ENCODE peak calls at places on chromosomes 2 and 18, in eight cellular contexts. D, U, J, W, Z, N, K and B are unnamed samples.
A peak's percentile ranks its signal among the peaks of the same experiment; 100 is the strongest.

GRCh38 chr2:234611209-234611608 is 114.3 kb upstream of the ARL4C start:
- DNase-seq in D (no peak), U (no peak), J (no peak), W (no peak), Z (peak; percentile 28), N (no peak), K (peak; percentile 10), B (no peak)

GRCh38 chr2:16725549-16725948 is 59.9 kb upstream of the CYRIA start:
- DNase-seq in D (no peak), U (no peak), J (no peak), W (no peak), Z (no peak), N (no peak), K (peak; percentile 17), B (no peak)

GRCh38 chr2:64485961-64486360 is 32.0 kb downstream of the LGALSL start:
- DNase-seq in D (no peak), U (no peak), J (peak; percentile 26), W (no peak), Z (peak; percentile 75), N (no peak), K (peak; percentile 17), B (no peak)

GRCh38 chr2:189018636-189019035 is 44.5 kb downstream of the COL3A1 start:
- DNase-seq in D (no peak), U (no peak), J (no peak), W (no peak), Z (peak; percentile 65), N (no peak), K (no peak), B (no peak)

GRCh38 chr18:44896817-44897216 is 216.1 kb downstream of the SETBP1 start:
- DNase-seq in D (no peak), U (no peak), J (no peak), W (no peak), Z (no peak), N (no peak), K (no peak), B (no peak)

GRCh38 chr2:240397924-240398611 is 37.4 kb upstream of the GPC1 start:
- DNase-seq in D (no peak), U (no peak), J (no peak), W (no peak), Z (no peak), N (no peak), K (peak; percentile 47), B (no peak)

GRCh38 chr2:152186257-152186656 is 10.7 kb upstream of the STAM2 start:
- DNase-seq in D (no peak), U (peak; percentile 56), J (no peak), W (no peak), Z (peak; percentile 30), N (no peak), K (peak; percentile 62), B (no peak)

GRCh38 chr18:3652380-3653262 is 202.6 kb downstream of the TGIF1 start:
- DNase-seq in D (no peak), U (peak; percentile 87), J (peak; percentile 28), W (no peak), Z (peak; percentile 94), N (no peak), K (peak; percentile 99), B (no peak)

GRCh38 chr2:226185613-226186211 is 613.9 kb downstream of the IRS1 start:
- DNase-seq in D (no peak), U (peak; percentile 87), J (no peak), W (peak; percentile 44), Z (peak; percentile 90), N (no peak), K (peak; percentile 80), B (no peak)

GRCh38 chr18:38606841-38607240 is 1041.2 kb upstream of the CELF4 start:
- DNase-seq in D (no peak), U (no peak), J (no peak), W (no peak), Z (no peak), N (no peak), K (peak; percentile 8), B (no peak)

GRCh38 chr2:19235308-19235707 is 123.1 kb downstream of the OSR1 start:
- DNase-seq in D (no peak), U (no peak), J (no peak), W (no peak), Z (peak; percentile 84), N (no peak), K (peak; percentile 42), B (peak; percentile 15)

GRCh38 chr2:138095336-138095735 is 131.1 kb downstream of the HNMT start:
- DNase-seq in D (no peak), U (no peak), J (no peak), W (no peak), Z (no peak), N (no peak), K (no peak), B (no peak)

GRCh38 chr2:10434885-10435419 is 13.2 kb downstream of the ODC1 start:
- DNase-seq in D (peak; percentile 59), U (peak; percentile 84), J (peak; percentile 62), W (peak; percentile 83), Z (peak; percentile 81), N (peak; percentile 68), K (peak; percentile 64), B (peak; percentile 50)

GRCh38 chr2:181457741-181458425 is 697 bp downstream of the ITGA4 start:
- DNase-seq in D (peak; percentile 11), U (peak; percentile 36), J (peak; percentile 22), W (peak; percentile 27), Z (peak; percentile 82), N (peak; percentile 9), K (peak; percentile 67), B (peak; percentile 8)

GRCh38 chr2:231926761-231927565 is 767 bp upstream of the NPPC start:
- DNase-seq in D (no peak), U (peak; percentile 47), J (no peak), W (peak; percentile 15), Z (peak; percentile 31), N (no peak), K (no peak), B (no peak)

GRCh38 chr2:65265090-65266045 is 37.7 kb downstream of the ACTR2 start:
- DNase-seq in D (no peak), U (peak; percentile 84), J (no peak), W (peak; percentile 41), Z (peak; percentile 82), N (peak; percentile 82), K (peak; percentile 87), B (no peak)

GRCh38 chr2:128422571-128422970 is 103.9 kb upstream of the HS6ST1 start:
- DNase-seq in D (no peak), U (no peak), J (no peak), W (no peak), Z (peak; percentile 98), N (no peak), K (peak; percentile 44), B (no peak)
- H3K36me3 ChIP-seq in D (no peaks in the 10 kb centered on the region), U (no peaks in the 10 kb centered on the region), J (no peaks in the 10 kb centered on the region), W (no peaks in the 10 kb centered on the region), Z (no peaks in the 10 kb centered on the region), N (no peaks in the 10 kb centered on the region), K (peaks cover 3% of the 10 kb centered on the region), B (no peaks in the 10 kb centered on the region)

DNA sequence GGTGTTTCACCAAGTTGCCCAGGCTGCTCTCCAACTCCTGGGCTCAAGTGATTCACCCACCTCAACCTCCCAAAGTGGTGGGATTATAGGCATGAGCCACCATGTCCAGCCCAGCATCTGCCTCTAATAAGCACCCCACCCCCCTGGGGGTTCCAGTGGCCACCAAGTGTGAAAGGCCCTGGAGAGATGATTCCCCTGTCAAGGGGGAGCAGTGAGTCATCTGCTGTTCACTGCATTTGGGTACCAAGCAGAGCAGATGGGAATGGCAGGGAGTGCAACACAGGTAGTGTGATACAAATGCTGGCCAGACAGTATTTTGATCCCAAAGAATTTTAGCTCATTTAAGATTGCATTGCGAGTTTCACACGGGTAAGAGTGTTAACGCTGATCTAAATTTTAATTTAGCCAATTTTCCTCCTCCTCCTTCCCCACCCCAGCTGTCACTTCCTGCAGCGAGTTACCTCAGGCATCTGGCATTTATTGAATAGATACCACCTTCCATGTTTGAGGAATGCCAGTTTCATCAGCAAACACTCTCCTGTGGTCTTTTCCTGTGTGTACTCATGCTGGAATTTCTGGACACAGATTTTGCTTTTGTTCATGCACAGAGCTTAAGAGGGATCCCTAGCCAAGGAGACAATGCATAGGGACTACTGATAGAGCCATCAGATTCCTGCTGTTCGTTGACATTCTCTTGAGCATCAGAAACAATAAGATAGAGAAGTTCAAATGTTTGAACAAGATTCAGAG is 32.4 kb upstream of the NCK2 start:
- DNase-seq in D (no peak), U (no peak), J (no peak), W (no peak), Z (peak; percentile 15), N (no peak), K (no peak), B (no peak)
- H3K36me3 ChIP-seq in D (no peaks in the 10 kb centered on the region), U (no peaks in the 10 kb centered on the region), J (no peaks in the 10 kb centered on the region), W (no peaks in the 10 kb centered on the region), Z (no peaks in the 10 kb centered on the region), N (no peaks in the 10 kb centered on the region), K (no peaks in the 10 kb centered on the region), B (no peaks in the 10 kb centered on the region)

GRCh38 chr2:20291846-20292408 is 58.7 kb downstream of the PUM2 start:
- DNase-seq in D (no peak), U (no peak), J (no peak), W (no peak), Z (no peak), N (no peak), K (no peak), B (no peak)

GRCh38 chr2:20291106-20291564 is 59.5 kb downstream of the PUM2 start:
- DNase-seq in D (no peak), U (peak; percentile 86), J (no peak), W (peak; percentile 55), Z (peak; percentile 95), N (peak; percentile 84), K (peak; percentile 87), B (no peak)

GRCh38 chr2:20292984-20293383 is 57.7 kb downstream of the PUM2 start:
- DNase-seq in D (no peak), U (no peak), J (no peak), W (no peak), Z (no peak), N (no peak), K (no peak), B (no peak)

GRCh38 chr2:20294231-20294630 is 56.4 kb downstream of the PUM2 start:
- DNase-seq in D (no peak), U (no peak), J (no peak), W (no peak), Z (no peak), N (no peak), K (no peak), B (no peak)

DNA sequence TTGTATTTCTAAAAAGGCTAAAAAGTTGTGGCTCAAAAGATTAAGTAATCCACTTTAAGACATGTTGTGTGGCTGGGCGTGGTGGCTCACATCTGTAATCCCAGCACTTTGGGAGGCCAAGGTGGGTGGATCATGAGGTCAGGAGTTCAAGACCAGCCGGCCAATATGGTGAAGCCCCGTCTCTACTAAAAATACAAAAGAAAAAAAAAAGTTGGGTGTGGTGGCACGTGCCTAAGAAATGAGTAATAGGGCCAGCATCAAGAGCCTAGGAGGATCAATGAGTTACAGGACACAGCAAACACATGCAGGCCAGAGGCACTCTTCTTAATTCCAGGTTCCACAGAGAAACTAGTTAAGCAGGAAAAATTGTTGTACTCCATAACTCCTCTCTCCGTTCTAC is 61.7 kb downstream of the PUM2 start:
- DNase-seq in D (no peak), U (no peak), J (no peak), W (no peak), Z (peak; percentile 80), N (no peak), K (no peak), B (no peak)
- H3K36me3 ChIP-seq in D (peaks cover 36% of the 10 kb centered on the region), U (peaks cover 64% of the 10 kb centered on the region), J (peaks cover 59% of the 10 kb centered on the region), W (peaks cover 99% of the 10 kb centered on the region), Z (peaks cover 31% of the 10 kb centered on the region), N (peaks cover 50% of the 10 kb centered on the region), K (peaks cover 12% of the 10 kb centered on the region), B (no peaks in the 10 kb centered on the region)

DNA sequence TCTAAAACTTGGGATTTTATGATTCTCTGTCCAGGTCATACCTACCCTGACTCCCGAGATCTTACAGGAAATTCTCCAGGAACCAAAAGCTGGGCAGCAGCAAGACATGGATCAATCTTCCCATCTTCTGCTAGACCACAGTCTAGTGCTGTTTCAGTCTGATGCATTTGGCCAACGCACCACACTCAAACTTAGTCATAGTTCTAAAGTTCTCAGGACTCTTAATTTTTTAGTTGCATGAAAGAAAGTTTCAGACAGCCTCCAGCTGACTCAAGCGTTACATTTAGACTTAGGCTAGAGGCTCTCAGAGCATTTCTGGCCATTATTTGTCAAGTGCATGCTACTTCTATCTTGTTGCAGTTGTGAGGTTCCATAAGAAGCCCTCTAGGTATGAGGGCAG is 230.1 kb upstream of the CCDC150 start:
- DNase-seq in D (no peak), U (no peak), J (no peak), W (no peak), Z (peak; percentile 30), N (no peak), K (no peak), B (no peak)
- H3K36me3 ChIP-seq in D (no peaks in the 10 kb centered on the region), U (no peaks in the 10 kb centered on the region), J (no peaks in the 10 kb centered on the region), W (no peaks in the 10 kb centered on the region), Z (no peaks in the 10 kb centered on the region), N (no peaks in the 10 kb centered on the region), K (no peaks in the 10 kb centered on the region), B (no peaks in the 10 kb centered on the region)